ENCODE peak calls at places on chromosomes 7 and 10, in nine cellular contexts. One of them, this sample, is unnamed.

GRCh38 chr10:27748586-27748985 is 3.0 kb upstream of the MKX start:
- DNase-seq in WERI-Rb-1: no peak
- DNase-seq in heart left ventricle: no peak
- DNase-seq in iPS DF 6.9: no peak
- DNase-seq in CD4-positive, alpha-beta memory T cell: no peak
- DNase-seq in OCI-LY7: no peak
- DNase-seq in right lobe of liver: no peak
- DNase-seq in colonic mucosa: no peak
- DNase-seq in prostate gland: no peak
- DNase-seq in this sample: no peak

GRCh38 chr10:94300042-94300441 is 62.7 kb downstream of the NOC3L start:
- DNase-seq in WERI-Rb-1: no peak
- DNase-seq in heart left ventricle: no peak
- DNase-seq in iPS DF 6.9: no peak
- DNase-seq in CD4-positive, alpha-beta memory T cell: no peak
- DNase-seq in OCI-LY7: no peak
- DNase-seq in right lobe of liver: no peak
- DNase-seq in colonic mucosa: no peak
- DNase-seq in prostate gland: no peak
- DNase-seq in this sample: no peak

GRCh38 chr10:49441488-49442476 is 45.9 kb upstream of the DRGX start:
- DNase-seq in WERI-Rb-1: no peak
- DNase-seq in heart left ventricle: no peak
- DNase-seq in iPS DF 6.9: no peak
- DNase-seq in CD4-positive, alpha-beta memory T cell: no peak
- DNase-seq in OCI-LY7: no peak
- DNase-seq in right lobe of liver: no peak
- DNase-seq in colonic mucosa: no peak
- DNase-seq in prostate gland: no peak
- DNase-seq in this sample: no peak

GRCh38 chr10:62831346-62831745 is 15.2 kb upstream of the EGR2 start:
- DNase-seq in WERI-Rb-1: no peak
- DNase-seq in heart left ventricle: no peak
- DNase-seq in iPS DF 6.9: no peak
- DNase-seq in CD4-positive, alpha-beta memory T cell: no peak
- DNase-seq in OCI-LY7: no peak
- DNase-seq in right lobe of liver: no peak
- DNase-seq in colonic mucosa: no peak
- DNase-seq in prostate gland: no peak
- DNase-seq in this sample: no peak

GRCh38 chr7:36871863-36872262 is 147.6 kb upstream of the AOAH start:
- DNase-seq in WERI-Rb-1: no peak
- DNase-seq in heart left ventricle: no peak
- DNase-seq in iPS DF 6.9: no peak
- DNase-seq in CD4-positive, alpha-beta memory T cell: no peak
- DNase-seq in OCI-LY7: peak; percentile 28
- DNase-seq in right lobe of liver: no peak
- DNase-seq in colonic mucosa: no peak
- DNase-seq in prostate gland: no peak
- DNase-seq in this sample: no peak

GRCh38 chr10:30581779-30582380 is 47.7 kb downstream of the LYZL2 start:
- DNase-seq in WERI-Rb-1: peak; percentile 25
- DNase-seq in heart left ventricle: peak; percentile 16
- DNase-seq in iPS DF 6.9: no peak
- DNase-seq in CD4-positive, alpha-beta memory T cell: peak; percentile 30
- DNase-seq in OCI-LY7: peak; percentile 52
- DNase-seq in right lobe of liver: no peak
- DNase-seq in colonic mucosa: peak; percentile 42
- DNase-seq in prostate gland: no peak
- DNase-seq in this sample: no peak

GRCh38 chr7:40965745-40966144 is 737.1 kb downstream of the INHBA start:
- DNase-seq in WERI-Rb-1: no peak
- DNase-seq in heart left ventricle: no peak
- DNase-seq in iPS DF 6.9: no peak
- DNase-seq in CD4-positive, alpha-beta memory T cell: no peak
- DNase-seq in OCI-LY7: no peak
- DNase-seq in right lobe of liver: no peak
- DNase-seq in colonic mucosa: no peak
- DNase-seq in prostate gland: no peak
- DNase-seq in this sample: no peak

GRCh38 chr10:128854965-128855364 is 612.1 kb upstream of the MGMT start:
- DNase-seq in WERI-Rb-1: no peak
- DNase-seq in heart left ventricle: peak; percentile 89
- DNase-seq in iPS DF 6.9: no peak
- DNase-seq in CD4-positive, alpha-beta memory T cell: no peak
- DNase-seq in OCI-LY7: no peak
- DNase-seq in right lobe of liver: peak; percentile 63
- DNase-seq in colonic mucosa: peak; percentile 75
- DNase-seq in prostate gland: peak; percentile 91
- DNase-seq in this sample: peak; percentile 84

GRCh38 chr7:98352621-98353020 is 48.3 kb downstream of the BAIAP2L1 start:
- DNase-seq in WERI-Rb-1: no peak
- DNase-seq in heart left ventricle: no peak
- DNase-seq in iPS DF 6.9: no peak
- DNase-seq in CD4-positive, alpha-beta memory T cell: no peak
- DNase-seq in OCI-LY7: no peak
- DNase-seq in right lobe of liver: no peak
- DNase-seq in colonic mucosa: peak; percentile 54
- DNase-seq in prostate gland: peak; percentile 17
- DNase-seq in this sample: no peak

GRCh38 chr10:100516847-100517246 is 2.8 kb downstream of the SEC31B start:
- DNase-seq in WERI-Rb-1: peak; percentile 78
- DNase-seq in heart left ventricle: no peak
- DNase-seq in iPS DF 6.9: no peak
- DNase-seq in CD4-positive, alpha-beta memory T cell: no peak
- DNase-seq in OCI-LY7: no peak
- DNase-seq in right lobe of liver: peak; percentile 78
- DNase-seq in colonic mucosa: no peak
- DNase-seq in prostate gland: no peak
- DNase-seq in this sample: no peak

GRCh38 chr7:129263168-129263567 is 38.3 kb downstream of the AHCYL2 start:
- DNase-seq in WERI-Rb-1: no peak
- DNase-seq in heart left ventricle: no peak
- DNase-seq in iPS DF 6.9: no peak
- DNase-seq in CD4-positive, alpha-beta memory T cell: no peak
- DNase-seq in OCI-LY7: no peak
- DNase-seq in right lobe of liver: no peak
- DNase-seq in colonic mucosa: no peak
- DNase-seq in prostate gland: no peak
- DNase-seq in this sample: no peak

GRCh38 chr7:33044986-33045385 is 17.6 kb downstream of the NT5C3A start:
- DNase-seq in WERI-Rb-1: no peak
- DNase-seq in heart left ventricle: no peak
- DNase-seq in iPS DF 6.9: no peak
- DNase-seq in CD4-positive, alpha-beta memory T cell: no peak
- DNase-seq in OCI-LY7: no peak
- DNase-seq in right lobe of liver: no peak
- DNase-seq in colonic mucosa: no peak
- DNase-seq in prostate gland: no peak
- DNase-seq in this sample: no peak

GRCh38 chr10:10996966-10997620 is 20.6 kb upstream of the CELF2 start:
- DNase-seq in WERI-Rb-1: no peak
- DNase-seq in heart left ventricle: no peak
- DNase-seq in iPS DF 6.9: no peak
- DNase-seq in CD4-positive, alpha-beta memory T cell: no peak
- DNase-seq in OCI-LY7: no peak
- DNase-seq in right lobe of liver: no peak
- DNase-seq in colonic mucosa: no peak
- DNase-seq in prostate gland: no peak
- DNase-seq in this sample: no peak

GRCh38 chr7:84412161-84412969 is 217.8 kb upstream of the SEMA3A start:
- DNase-seq in WERI-Rb-1: no peak
- DNase-seq in heart left ventricle: no peak
- DNase-seq in iPS DF 6.9: no peak
- DNase-seq in CD4-positive, alpha-beta memory T cell: no peak
- DNase-seq in OCI-LY7: no peak
- DNase-seq in right lobe of liver: no peak
- DNase-seq in colonic mucosa: no peak
- DNase-seq in prostate gland: no peak
- DNase-seq in this sample: no peak

DNA sequence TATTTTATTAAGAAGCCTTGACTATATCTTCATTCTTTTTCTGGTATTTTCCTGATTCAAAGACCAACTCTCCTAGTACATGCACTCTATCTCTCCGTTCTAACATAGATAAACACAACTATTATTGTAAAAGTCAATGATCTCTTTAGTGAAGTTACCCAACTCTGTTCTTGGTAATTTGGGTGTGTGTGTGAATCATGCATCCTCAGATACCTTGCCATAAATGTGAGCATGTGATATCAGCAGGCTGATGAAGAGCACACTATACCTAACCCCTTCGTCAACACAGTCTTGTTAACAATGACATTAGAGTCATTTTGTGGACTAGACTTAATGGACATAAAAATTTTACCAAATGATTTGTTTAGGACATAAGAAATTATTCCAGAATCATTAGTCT is 1122.1 kb downstream of the XPNPEP1 start:
- DNase-seq in WERI-Rb-1: no peak
- DNase-seq in heart left ventricle: no peak
- DNase-seq in iPS DF 6.9: no peak
- DNase-seq in CD4-positive, alpha-beta memory T cell: no peak
- DNase-seq in OCI-LY7: no peak
- DNase-seq in right lobe of liver: no peak
- DNase-seq in colonic mucosa: no peak
- DNase-seq in prostate gland: no peak
- DNase-seq in this sample: no peak
- H3K9me3 ChIP-seq in WERI-Rb-1: no peaks in the 10 kb centered on the region
- H3K9me3 ChIP-seq in heart left ventricle: no peaks in the 10 kb centered on the region
- H3K9me3 ChIP-seq in iPS DF 6.9: no peaks in the 10 kb centered on the region
- H3K9me3 ChIP-seq in CD4-positive, alpha-beta memory T cell: no peaks in the 10 kb centered on the region
- H3K9me3 ChIP-seq in OCI-LY7: no peaks in the 10 kb centered on the region
- H3K9me3 ChIP-seq in right lobe of liver: no peaks in the 10 kb centered on the region
- H3K9me3 ChIP-seq in colonic mucosa: no peaks in the 10 kb centered on the region
- H3K9me3 ChIP-seq in prostate gland: no peaks in the 10 kb centered on the region
- H3K9me3 ChIP-seq in this sample: no peaks in the 10 kb centered on the region

DNA sequence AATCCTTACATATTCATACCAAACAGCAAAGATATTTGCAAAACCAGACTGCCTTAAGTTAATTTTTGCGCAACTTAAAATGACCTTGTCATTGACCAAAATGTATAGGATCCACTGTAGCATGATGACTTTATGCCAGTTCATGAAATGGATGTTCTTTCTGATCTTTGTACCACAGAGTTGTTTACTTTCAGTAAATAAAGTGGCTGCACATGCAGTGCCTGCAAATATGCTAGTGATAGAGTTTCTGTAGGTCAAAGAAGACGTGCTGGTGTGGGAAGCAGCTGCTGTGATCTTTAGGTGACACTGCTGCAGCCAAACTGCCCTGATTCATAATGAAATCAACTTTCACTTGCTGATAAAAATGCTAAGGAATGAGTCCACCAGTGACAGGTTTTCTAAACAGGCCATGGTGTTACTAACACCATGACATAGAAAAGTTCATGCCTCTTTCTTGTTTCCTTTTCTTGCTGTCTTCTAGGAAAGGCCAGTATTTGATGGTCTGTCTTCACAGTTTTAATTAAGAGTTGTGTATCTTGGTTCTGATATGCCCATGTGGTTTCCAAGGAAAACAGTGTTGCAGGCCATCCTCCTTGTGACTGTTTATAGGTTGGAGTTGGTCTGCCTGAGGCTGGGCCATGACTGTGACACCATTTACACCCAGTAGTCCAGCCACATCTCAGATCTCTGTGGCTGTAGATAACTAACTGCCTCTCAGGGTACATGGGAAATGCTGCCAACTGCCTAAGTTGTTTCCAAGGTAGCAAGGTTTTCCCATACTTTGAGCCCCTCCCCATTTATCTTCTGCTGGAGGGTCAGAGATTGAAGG is 62.5 kb downstream of the INSYN2A start:
- DNase-seq in WERI-Rb-1: no peak
- DNase-seq in heart left ventricle: no peak
- DNase-seq in iPS DF 6.9: no peak
- DNase-seq in CD4-positive, alpha-beta memory T cell: no peak
- DNase-seq in OCI-LY7: no peak
- DNase-seq in right lobe of liver: no peak
- DNase-seq in colonic mucosa: no peak
- DNase-seq in prostate gland: no peak
- DNase-seq in this sample: no peak
- H3K27ac ChIP-seq in WERI-Rb-1: no peak overlapping the region
- H3K27ac ChIP-seq in heart left ventricle: no peak overlapping the region
- H3K27ac ChIP-seq in iPS DF 6.9: no peak overlapping the region
- H3K27ac ChIP-seq in CD4-positive, alpha-beta memory T cell: no peak overlapping the region
- H3K27ac ChIP-seq in OCI-LY7: no peak overlapping the region
- H3K27ac ChIP-seq in right lobe of liver: no peak overlapping the region
- H3K27ac ChIP-seq in colonic mucosa: no peak overlapping the region
- H3K27ac ChIP-seq in prostate gland: no peak overlapping the region
- H3K27ac ChIP-seq in this sample: no peak overlapping the region

GRCh38 chr7:64400401-64400800 is 86.6 kb downstream of the ZNF736 start:
- DNase-seq in WERI-Rb-1: no peak
- DNase-seq in heart left ventricle: no peak
- DNase-seq in iPS DF 6.9: no peak
- DNase-seq in CD4-positive, alpha-beta memory T cell: no peak
- DNase-seq in OCI-LY7: no peak
- DNase-seq in right lobe of liver: no peak
- DNase-seq in colonic mucosa: no peak
- DNase-seq in prostate gland: no peak
- DNase-seq in this sample: no peak
- H3K9me3 ChIP-seq in WERI-Rb-1: no peaks in the 10 kb centered on the region
- H3K9me3 ChIP-seq in heart left ventricle: no peaks in the 10 kb centered on the region
- H3K9me3 ChIP-seq in iPS DF 6.9: peaks cover 8% of the 10 kb centered on the region
- H3K9me3 ChIP-seq in CD4-positive, alpha-beta memory T cell: peaks cover 9% of the 10 kb centered on the region
- H3K9me3 ChIP-seq in OCI-LY7: no peaks in the 10 kb centered on the region
- H3K9me3 ChIP-seq in right lobe of liver: no peaks in the 10 kb centered on the region
- H3K9me3 ChIP-seq in colonic mucosa: no peaks in the 10 kb centered on the region
- H3K9me3 ChIP-seq in prostate gland: no peaks in the 10 kb centered on the region
- H3K9me3 ChIP-seq in this sample: no peaks in the 10 kb centered on the region

GRCh38 chr10:80528185-80528700 is 9.5 kb upstream of the SH2D4B start:
- DNase-seq in WERI-Rb-1: no peak
- DNase-seq in heart left ventricle: no peak
- DNase-seq in iPS DF 6.9: no peak
- DNase-seq in CD4-positive, alpha-beta memory T cell: no peak
- DNase-seq in OCI-LY7: no peak
- DNase-seq in right lobe of liver: no peak
- DNase-seq in colonic mucosa: no peak
- DNase-seq in prostate gland: no peak
- DNase-seq in this sample: no peak

GRCh38 chr10:80530816-80531215 is 6.9 kb upstream of the SH2D4B start:
- DNase-seq in WERI-Rb-1: no peak
- DNase-seq in heart left ventricle: no peak
- DNase-seq in iPS DF 6.9: no peak
- DNase-seq in CD4-positive, alpha-beta memory T cell: no peak
- DNase-seq in OCI-LY7: no peak
- DNase-seq in right lobe of liver: no peak
- DNase-seq in colonic mucosa: no peak
- DNase-seq in prostate gland: no peak
- DNase-seq in this sample: no peak

GRCh38 chr10:80529604-80530003 is 8.1 kb upstream of the SH2D4B start:
- DNase-seq in WERI-Rb-1: no peak
- DNase-seq in heart left ventricle: peak; percentile 58
- DNase-seq in iPS DF 6.9: no peak
- DNase-seq in CD4-positive, alpha-beta memory T cell: peak; percentile 42
- DNase-seq in OCI-LY7: no peak
- DNase-seq in right lobe of liver: no peak
- DNase-seq in colonic mucosa: no peak
- DNase-seq in prostate gland: no peak
- DNase-seq in this sample: no peak

GRCh38 chr10:80530251-80530650 is 7.5 kb upstream of the SH2D4B start:
- DNase-seq in WERI-Rb-1: no peak
- DNase-seq in heart left ventricle: peak; percentile 52
- DNase-seq in iPS DF 6.9: no peak
- DNase-seq in CD4-positive, alpha-beta memory T cell: no peak
- DNase-seq in OCI-LY7: peak; percentile 15
- DNase-seq in right lobe of liver: no peak
- DNase-seq in colonic mucosa: no peak
- DNase-seq in prostate gland: no peak
- DNase-seq in this sample: no peak

GRCh38 chr10:80528901-80529300 is 8.8 kb upstream of the SH2D4B start:
- DNase-seq in WERI-Rb-1: no peak
- DNase-seq in heart left ventricle: no peak
- DNase-seq in iPS DF 6.9: no peak
- DNase-seq in CD4-positive, alpha-beta memory T cell: no peak
- DNase-seq in OCI-LY7: no peak
- DNase-seq in right lobe of liver: no peak
- DNase-seq in colonic mucosa: no peak
- DNase-seq in prostate gland: no peak
- DNase-seq in this sample: no peak
- H3K27ac ChIP-seq in WERI-Rb-1: no peak overlapping the region
- H3K27ac ChIP-seq in heart left ventricle: no peak overlapping the region
- H3K27ac ChIP-seq in iPS DF 6.9: no peak overlapping the region
- H3K27ac ChIP-seq in CD4-positive, alpha-beta memory T cell: no peak overlapping the region
- H3K27ac ChIP-seq in OCI-LY7: no peak overlapping the region
- H3K27ac ChIP-seq in right lobe of liver: no peak overlapping the region
- H3K27ac ChIP-seq in colonic mucosa: no peak overlapping the region
- H3K27ac ChIP-seq in prostate gland: no peak overlapping the region
- H3K27ac ChIP-seq in this sample: no peak overlapping the region

This sample was measured in lung.